ENCODE peak calls at places on chromosomes 4 and X, in seven cellular contexts. H is fibroblast of lung, M is colonic mucosa, Q is GM23338, U is transverse colon, J is ovary, I is cardiac muscle cell. F is an unnamed sample.

GRCh38 chrX:2708016-2708415 is 16.9 kb downstream of the CD99 start:
- DNase-seq in J (no peak), U (no peak), M (no peak), H (no peak), Q (no peak), I (no peak), F (no peak)

GRCh38 chrX:111360839-111361238 is 51.2 kb downstream of the DCX start:
- DNase-seq in M (no peak), Q (peak), J (no peak), I (no peak), U (no peak), H (no peak), F (no peak)

GRCh38 chrX:16970977-16971376 is 24.5 kb downstream of the REPS2 start:
- DNase-seq in J (no peak), H (peak), Q (no peak), I (peak), M (no peak), U (no peak), F (no peak)

GRCh38 chrX:31199051-31199769 is 127.4 kb upstream of the FTHL17 start:
- DNase-seq in Q (no peak), M (no peak), U (no peak), H (peak), J (no peak), I (peak), F (no peak)

GRCh38 chr4:101284546-101284945 is 62.8 kb downstream of the PPP3CA start:
- DNase-seq in I (peak), U (no peak), H (peak), J (no peak), Q (no peak), M (no peak), F (no peak)

GRCh38 chr4:173883821-173884220 is 353.8 kb upstream of the HAND2 start:
- DNase-seq in M (no peak), J (no peak), Q (no peak), U (no peak), H (peak), I (no peak), F (no peak)

GRCh38 chr4:136863756-136864155 is 668.5 kb downstream of the PCDH18 start:
- DNase-seq in J (no peak), I (peak), U (no peak), M (no peak), H (peak), Q (peak), F (no peak)

GRCh38 chrX:131677655-131678628 is 134.1 kb downstream of the OR13H1 start:
- DNase-seq in H (peak), J (peak), Q (peak), M (peak), U (peak), I (peak), F (no peak)

GRCh38 chrX:16848541-16848940 is 21.6 kb downstream of the RBBP7 start:
- DNase-seq in H (peak), Q (no peak), J (no peak), U (no peak), M (no peak), I (no peak), F (no peak)

GRCh38 chr4:38189445-38189844 is 229.2 kb downstream of the PTTG2 start:
- DNase-seq in U (no peak), J (no peak), Q (no peak), I (peak), M (no peak), H (peak), F (no peak)

GRCh38 chr4:144687466-144687865 is 41.5 kb downstream of the HHIP start:
- DNase-seq in H (no peak), J (no peak), Q (no peak), U (no peak), M (no peak), I (no peak), F (no peak)

GRCh38 chr4:123064390-123064789 is 142.0 kb upstream of the NUDT6 start:
- DNase-seq in Q (no peak), H (no peak), J (no peak), I (peak), M (no peak), U (no peak), F (no peak)

GRCh38 chr4:138238521-138239292 is 3.4 kb downstream of the SLC7A11 start:
- DNase-seq in M (no peak), I (no peak), J (no peak), Q (no peak), U (no peak), H (no peak), F (no peak)

GRCh38 chr4:127667772-127668171 is 35.0 kb downstream of the INTU start:
- DNase-seq in U (no peak), Q (no peak), H (no peak), M (no peak), I (no peak), J (no peak), F (no peak)

GRCh38 chrX:30643313-30643821 is 9.9 kb upstream of the GK start:
- DNase-seq in I (peak), J (no peak), Q (no peak), H (peak), U (no peak), M (no peak), F (no peak)

GRCh38 chrX:106177982-106178321 is 9.8 kb downstream of the PWWP3B start:
- DNase-seq in J (no peak), M (no peak), Q (no peak), H (no peak), U (no peak), I (peak), F (no peak)

GRCh38 chrX:8984231-8984630 is 49.7 kb downstream of the FAM9B start:
- DNase-seq in J (no peak), I (no peak), H (no peak), U (no peak), M (no peak), Q (no peak), F (no peak)

GRCh38 chr4:39664828-39665731 is 26.4 kb upstream of the SMIM14 start:
- DNase-seq in J (no peak), U (no peak), Q (no peak), M (no peak), H (peak), I (peak), F (no peak)

GRCh38 chr4:145735777-145736176 is 55.8 kb downstream of the C4orf51 start:
- DNase-seq in M (no peak), H (no peak), U (no peak), J (no peak), I (no peak), Q (no peak), F (no peak)

GRCh38 chrX:8988456-8988855 is 45.5 kb downstream of the FAM9B start:
- DNase-seq in U (no peak), M (peak), H (peak), Q (peak), J (peak), I (peak), F (no peak)

GRCh38 chrX:102863735-102864134 is 73.3 kb upstream of the RAB40AL start:
- DNase-seq in I (peak), J (peak), Q (peak), M (peak), H (peak), U (peak), F (peak)

GRCh38 chrX:134470013-134470412 is 10.0 kb downstream of the HPRT1 start:
- DNase-seq in Q (no peak), I (no peak), J (no peak), U (no peak), H (no peak), M (no peak), F (no peak)

GRCh38 chrX:137194164-137194563 is 160.4 kb upstream of the GPR101 start:
- DNase-seq in M (peak), U (no peak), H (peak), J (no peak), I (peak), Q (peak), F (no peak)

GRCh38 chr4:100361336-100361735 is 156.5 kb downstream of the EMCN start:
- DNase-seq in Q (no peak), H (no peak), J (no peak), M (no peak), I (no peak), U (no peak), F (no peak)

GRCh38 chr4:149101649-149102048 is 659.4 kb upstream of the NR3C2 start:
- DNase-seq in M (no peak), Q (no peak), I (no peak), J (no peak), H (no peak), U (no peak), F (no peak)

GRCh38 chrX:20397587-20397986 is 130.9 kb upstream of the RPS6KA3 start:
- DNase-seq in H (no peak), Q (peak), I (no peak), M (no peak), J (no peak), U (no peak), F (no peak)

GRCh38 chr4:182089326-182089725 is 153.9 kb upstream of the TENM3 start:
- DNase-seq in J (no peak), M (no peak), Q (peak), H (no peak), U (no peak), I (no peak), F (no peak)

GRCh38 chr4:82744284-82744963 is 54.2 kb downstream of the SCD5 start:
- DNase-seq in J (no peak), I (no peak), M (no peak), U (no peak), Q (no peak), H (no peak), F (no peak)

GRCh38 chrX:134426285-134426684 is 33.7 kb upstream of the HPRT1 start:
- DNase-seq in M (no peak), Q (no peak), U (no peak), H (no peak), J (no peak), I (no peak), F (no peak)

GRCh38 chrX:140475025-140475424 is 29.8 kb downstream of the SOX3 start:
- DNase-seq in Q (no peak), I (no peak), U (no peak), H (no peak), J (no peak), M (no peak), F (no peak)

GRCh38 chr4:100657187-100657586 is 139.4 kb upstream of the EMCN start:
- DNase-seq in Q (no peak), H (no peak), U (no peak), I (peak), M (no peak), J (no peak), F (no peak)

GRCh38 chr4:40681600-40682297 is 52.1 kb upstream of the RBM47 start:
- DNase-seq in J (no peak), M (no peak), U (no peak), Q (no peak), I (no peak), H (no peak), F (no peak)
- H3K27ac ChIP-seq in J (no peak), M (no peak), U (no peak), Q (no peak), I (no peak), H (no peak), F (no peak)

GRCh38 chrX:40868868-40869267 is 133.5 kb upstream of the MED14 start:
- DNase-seq in Q (no peak), M (no peak), I (no peak), U (no peak), J (no peak), H (no peak), F (no peak)

GRCh38 chrX:40867352-40867751 is 132.0 kb upstream of the MED14 start:
- DNase-seq in M (no peak), I (peak), Q (no peak), J (no peak), H (peak), U (no peak), F (no peak)

GRCh38 chrX:40866878-40867277 is 131.5 kb upstream of the MED14 start:
- DNase-seq in H (no peak), J (no peak), U (no peak), I (peak), M (no peak), Q (no peak), F (no peak)

GRCh38 chrX:40863671-40864070 is 128.3 kb upstream of the MED14 start:
- DNase-seq in J (no peak), Q (no peak), H (no peak), U (no peak), I (peak), M (no peak), F (no peak)

GRCh38 chrX:40864972-40865371 is 129.6 kb upstream of the MED14 start:
- DNase-seq in I (peak), U (no peak), H (peak), Q (no peak), J (no peak), M (no peak), F (no peak)
- H3K27ac ChIP-seq in I (no peak), U (no peak), H (no peak), Q (no peak), J (no peak), M (no peak), F (no peak)

DNA sequence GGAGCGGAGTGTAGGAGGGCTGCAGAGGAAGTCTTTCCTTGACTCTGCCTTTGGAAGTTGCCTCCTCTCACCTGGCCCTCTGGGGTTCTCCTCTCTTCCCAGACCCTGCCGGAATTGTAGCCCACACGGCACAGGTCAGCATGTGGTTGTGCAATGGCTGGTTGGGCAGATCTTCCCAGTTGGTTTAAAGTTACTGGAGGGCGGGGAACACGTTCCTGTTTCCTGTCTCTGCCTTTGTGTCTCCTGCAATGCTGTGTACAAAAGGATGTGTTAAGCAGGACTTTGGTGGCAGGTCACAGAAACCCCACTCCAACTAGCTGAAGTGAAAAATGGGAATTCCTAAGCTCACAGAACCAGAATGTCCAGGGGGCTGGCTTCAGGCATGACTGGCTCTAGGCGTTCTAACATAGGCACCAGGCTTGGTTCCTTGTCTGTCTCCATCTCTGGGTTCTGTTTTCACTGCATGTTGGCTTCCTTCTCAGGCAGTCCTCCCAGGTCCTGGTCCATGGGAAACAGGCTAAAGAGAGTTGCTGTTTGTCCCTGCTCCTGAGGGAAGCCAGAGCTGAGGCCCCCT is 19.9 kb downstream of the SORCS2 start:
- DNase-seq in J (no peak), M (no peak), Q (no peak), I (no peak), H (no peak), U (no peak), F (no peak)
- H3K27ac ChIP-seq in J (no peak), M (no peak), Q (no peak), I (no peak), H (no peak), U (no peak), F (no peak)

DNA sequence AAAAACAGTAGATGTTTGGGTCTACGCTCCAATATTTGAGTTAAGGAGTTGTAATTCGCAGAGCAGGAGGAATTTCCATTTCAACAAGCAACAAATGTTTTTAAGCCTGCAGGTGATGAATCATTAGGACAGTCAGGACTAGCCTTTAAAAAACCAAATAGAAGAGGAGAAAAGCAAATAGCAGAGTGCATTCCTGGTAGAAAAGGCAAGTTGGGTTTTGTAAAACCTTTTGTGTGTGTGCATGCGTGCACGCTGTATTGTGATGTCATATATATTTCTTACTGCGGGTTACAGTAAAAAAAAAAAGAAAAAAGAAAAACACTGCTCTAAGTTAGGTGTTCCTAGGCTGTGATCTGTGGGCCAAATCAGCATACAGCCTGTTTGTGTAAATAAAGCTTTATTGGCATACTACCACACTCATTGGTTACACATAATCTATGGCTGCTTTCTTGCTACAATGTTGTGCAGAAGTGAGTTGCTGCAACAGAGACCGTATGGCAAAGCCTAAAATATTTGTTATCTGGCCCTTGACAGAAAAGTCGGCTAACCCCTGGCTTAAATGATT is 135.6 kb downstream of the MID1 start:
- DNase-seq in Q (peak), M (no peak), U (no peak), J (no peak), H (no peak), I (no peak), F (no peak)
- H3K27ac ChIP-seq in Q (peak), M (no peak), U (no peak), J (no peak), H (no peak), I (peak), F (no peak)

GRCh38 chrX:150768580-150769190 is 75.5 kb downstream of the MTMR1 start:
- DNase-seq in U (no peak), Q (no peak), I (no peak), J (no peak), M (no peak), H (no peak), F (peak)

GRCh38 chrX:150768132-150768485 is 74.9 kb downstream of the MTMR1 start:
- DNase-seq in H (no peak), M (no peak), U (no peak), I (peak), J (no peak), Q (no peak), F (no peak)

GRCh38 chrX:150767045-150767395 is 73.8 kb downstream of the MTMR1 start:
- DNase-seq in U (no peak), I (peak), J (no peak), H (no peak), Q (no peak), M (no peak), F (no peak)

GRCh38 chrX:150766351-150767044 is 73.3 kb downstream of the MTMR1 start:
- DNase-seq in I (no peak), M (no peak), J (no peak), H (no peak), U (no peak), Q (peak), F (no peak)

GRCh38 chrX:150767475-150768131 is 74.4 kb downstream of the MTMR1 start:
- DNase-seq in H (peak), M (peak), Q (no peak), I (peak), J (no peak), U (no peak), F (no peak)
- H3K27ac ChIP-seq in H (peak), M (no peak), Q (no peak), I (no peak), J (no peak), U (no peak), F (peak)

DNA sequence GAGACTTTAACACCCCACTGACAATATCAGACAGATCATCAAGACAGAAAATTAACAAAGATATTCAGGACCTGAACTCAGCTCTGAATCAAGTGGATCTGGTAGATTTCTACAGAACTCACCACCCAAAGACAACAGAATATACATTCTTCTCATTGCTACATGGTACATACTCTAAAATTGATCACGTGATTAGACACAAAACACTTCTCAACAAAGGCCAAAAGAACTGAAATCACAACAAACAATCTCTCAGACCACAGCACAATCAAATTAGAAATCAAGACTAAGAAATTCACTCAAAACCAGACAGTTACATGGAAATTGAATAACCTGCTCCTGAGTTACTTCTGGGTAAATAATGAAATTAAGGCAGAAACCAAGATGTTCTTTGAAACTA is 49.6 kb downstream of the DACH2 start:
- DNase-seq in H (no peak), U (no peak), Q (no peak), I (no peak), M (no peak), J (no peak), F (no peak)
- H3K27ac ChIP-seq in H (no peak), U (no peak), Q (no peak), I (no peak), M (no peak), J (no peak), F (no peak)

DNA sequence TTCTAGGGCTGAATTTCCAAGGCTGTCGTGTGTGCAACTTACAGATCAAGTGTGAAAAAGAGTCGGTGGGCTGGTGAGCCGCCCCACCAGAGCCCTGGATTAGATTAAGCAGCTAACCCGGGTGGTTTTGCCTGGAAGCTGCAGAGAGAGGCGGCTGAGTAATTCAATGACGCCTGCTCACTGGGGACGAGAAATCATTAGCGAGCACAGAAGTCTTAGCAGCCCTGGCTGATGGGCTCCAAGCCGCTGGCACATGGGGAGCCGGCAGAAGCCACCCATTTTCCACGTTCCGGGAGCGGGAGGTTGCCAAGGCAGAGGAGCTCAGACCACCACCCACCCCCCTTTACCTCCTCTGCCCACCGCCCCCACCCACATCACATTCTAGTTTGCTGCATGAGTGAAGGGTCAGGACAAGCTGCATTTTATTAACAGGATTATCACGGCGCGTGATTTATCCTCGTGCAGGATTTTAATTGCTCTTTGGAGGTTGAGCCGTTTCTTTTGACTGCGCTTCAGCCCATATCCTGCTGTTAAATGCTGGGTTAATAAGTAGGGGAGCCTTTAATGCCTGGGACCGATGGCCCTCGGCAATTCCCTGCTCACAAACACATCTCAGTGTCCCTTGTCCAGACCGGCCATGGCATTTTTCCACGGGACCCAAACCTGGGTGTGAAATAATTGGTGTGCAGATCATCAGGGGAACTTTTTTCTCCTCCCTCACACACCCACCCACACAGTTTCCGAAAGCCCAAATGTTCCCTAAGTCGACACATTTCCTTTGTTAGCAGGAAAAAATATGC is 19.1 kb downstream of the BCOR start:
- DNase-seq in M (no peak), H (no peak), Q (no peak), I (no peak), J (no peak), U (no peak), F (no peak)
- H3K27ac ChIP-seq in M (no peak), H (no peak), Q (no peak), I (no peak), J (no peak), U (no peak), F (no peak)